ENCODE peak calls at places on chromosomes 13 and 19, in eight cellular contexts. K, B, A, Y, S, M, I and D are unnamed samples.
A peak's percentile ranks its signal among the peaks of the same experiment; 100 is the strongest.

GRCh38 chr13:112711528-112712265 is 21.9 kb downstream of the ATP11A start:
- DNase-seq in K (no peak), B (peak; percentile 87), A (peak; percentile 99), Y (peak; percentile 90), S (peak; percentile 74), M (peak; percentile 97), I (peak; percentile 91), D (peak; percentile 76)

GRCh38 chr19:27694361-27695055 is 1518.4 kb downstream of the UQCRFS1 start:
- DNase-seq in K (no peak), B (no peak), A (no peak), Y (no peak), S (no peak), M (no peak), I (no peak), D (no peak)

GRCh38 chr13:97934590-97934989 is 18.9 kb upstream of the IPO5 start:
- DNase-seq in K (no peak), B (peak; percentile 8), A (peak; percentile 14), Y (no peak), S (no peak), M (peak; percentile 12), I (no peak), D (no peak)

GRCh38 chr13:22740264-22740663 is 440.5 kb upstream of the SGCG start:
- DNase-seq in K (no peak), B (peak; percentile 15), A (no peak), Y (no peak), S (peak; percentile 25), M (peak; percentile 70), I (no peak), D (no peak)

GRCh38 chr13:103289661-103290060 is 223.4 kb upstream of the SLC10A2 start:
- DNase-seq in K (no peak), B (no peak), A (no peak), Y (no peak), S (no peak), M (no peak), I (no peak), D (no peak)

GRCh38 chr19:34733266-34733825 is 697 bp upstream of the ZNF181 start:
- DNase-seq in K (peak; percentile 69), B (peak; percentile 78), A (no peak), Y (peak; percentile 53), S (peak; percentile 36), M (peak; percentile 75), I (peak; percentile 80), D (peak; percentile 51)

GRCh38 chr19:7857727-7858701 is 16.2 kb downstream of the PRR36 start:
- DNase-seq in K (no peak), B (peak; percentile 63), A (no peak), Y (no peak), S (peak; percentile 85), M (peak; percentile 93), I (no peak), D (peak; percentile 69)

GRCh38 chr19:42345191-42345812 is 19.9 kb downstream of the MEGF8 start:
- DNase-seq in K (no peak), B (no peak), A (no peak), Y (no peak), S (no peak), M (no peak), I (no peak), D (no peak)

GRCh38 chr19:13013649-13014048 is 18.4 kb downstream of the NFIX start:
- DNase-seq in K (no peak), B (no peak), A (no peak), Y (no peak), S (no peak), M (no peak), I (no peak), D (no peak)

GRCh38 chr13:73220966-73221720 is 162.3 kb downstream of the KLF5 start:
- DNase-seq in K (no peak), B (no peak), A (no peak), Y (no peak), S (peak; percentile 11), M (no peak), I (no peak), D (no peak)

GRCh38 chr13:42221321-42221720 is 50.6 kb upstream of the AKAP11 start:
- DNase-seq in K (no peak), B (no peak), A (no peak), Y (no peak), S (no peak), M (peak; percentile 34), I (no peak), D (no peak)

GRCh38 chr13:28449826-28450773 is 44.8 kb downstream of the FLT1 start:
- DNase-seq in K (no peak), B (no peak), A (peak; percentile 77), Y (no peak), S (no peak), M (no peak), I (no peak), D (no peak)

GRCh38 chr19:13834308-13834790 is 39.1 kb downstream of the ZSWIM4 start:
- DNase-seq in K (no peak), B (no peak), A (no peak), Y (no peak), S (no peak), M (no peak), I (no peak), D (no peak)

GRCh38 chr19:54297759-54298305 is 15.1 kb downstream of the LILRA5 start:
- DNase-seq in K (no peak), B (no peak), A (no peak), Y (no peak), S (no peak), M (peak; percentile 27), I (no peak), D (no peak)

GRCh38 chr13:44300895-44301638 is 72.6 kb upstream of the SERP2 start:
- DNase-seq in K (no peak), B (peak; percentile 56), A (peak; percentile 74), Y (no peak), S (no peak), M (no peak), I (peak; percentile 77), D (peak; percentile 20)

GRCh38 chr13:35014606-35015005 is 72.5 kb downstream of the NBEA start:
- DNase-seq in K (no peak), B (no peak), A (no peak), Y (no peak), S (peak; percentile 15), M (no peak), I (no peak), D (no peak)

GRCh38 chr13:79581870-79582315 is 100.9 kb downstream of the NDFIP2 start:
- DNase-seq in K (no peak), B (no peak), A (no peak), Y (peak; percentile 27), S (peak; percentile 13), M (no peak), I (no peak), D (no peak)

GRCh38 chr19:51531349-51532315 is at the start of gene SIGLEC6:
- DNase-seq in K (no peak), B (no peak), A (no peak), Y (peak; percentile 49), S (peak; percentile 48), M (peak; percentile 65), I (peak; percentile 77), D (peak; percentile 79)

GRCh38 chr13:102495663-102496062 is 93.8 kb upstream of the FGF14 start:
- DNase-seq in K (no peak), B (no peak), A (no peak), Y (no peak), S (no peak), M (peak; percentile 39), I (no peak), D (no peak)

GRCh38 chr19:15479391-15480345 is at the start of gene PGLYRP2:
- DNase-seq in K (no peak), B (no peak), A (no peak), Y (no peak), S (peak; percentile 33), M (peak; percentile 30), I (no peak), D (no peak)
- TF ChIP-seq CTCF in K (no peak), B (no peak), A (peak; percentile 15), Y (no peak), S (no peak), M (peak; percentile 40), I (peak; percentile 17), D (no peak)

GRCh38 chr13:92963029-92963428 is 263.6 kb upstream of the GPC6 start:
- DNase-seq in K (no peak), B (no peak), A (no peak), Y (no peak), S (no peak), M (no peak), I (no peak), D (no peak)

GRCh38 chr13:92972751-92973150 is 253.9 kb upstream of the GPC6 start:
- DNase-seq in K (no peak), B (no peak), A (no peak), Y (no peak), S (no peak), M (no peak), I (no peak), D (no peak)

GRCh38 chr13:92966341-92966740 is 260.3 kb upstream of the GPC6 start:
- DNase-seq in K (no peak), B (no peak), A (no peak), Y (no peak), S (no peak), M (peak; percentile 0), I (no peak), D (no peak)

GRCh38 chr13:92966900-92967299 is 259.7 kb upstream of the GPC6 start:
- DNase-seq in K (no peak), B (no peak), A (no peak), Y (no peak), S (no peak), M (no peak), I (no peak), D (no peak)

DNA sequence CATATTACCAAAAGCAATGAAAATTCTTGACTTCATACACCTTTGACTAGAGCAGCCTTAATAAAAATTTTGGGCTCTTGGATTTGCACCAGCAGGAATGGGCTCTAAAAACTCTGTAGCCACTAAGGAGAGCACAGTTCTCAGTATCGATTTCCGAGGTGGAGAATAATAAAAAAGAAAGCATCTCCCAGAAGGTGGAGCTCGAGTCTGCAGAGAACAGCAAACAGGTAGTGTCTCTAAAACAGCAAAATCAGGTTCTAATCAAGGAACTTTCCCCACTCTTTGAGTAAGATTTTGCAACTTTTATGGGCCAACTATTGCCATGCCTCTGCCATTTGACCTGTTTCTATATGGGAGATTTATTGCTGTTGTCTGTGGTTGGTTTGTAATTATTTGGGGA is 258.7 kb upstream of the GPC6 start:
- DNase-seq in K (no peak), B (no peak), A (no peak), Y (no peak), S (no peak), M (peak; percentile 23), I (no peak), D (no peak)
- TF ChIP-seq CTCF in K (no peak), B (no peak), A (no peak), Y (no peak), S (no peak), M (peak; percentile 35), I (no peak), D (no peak)

DNA sequence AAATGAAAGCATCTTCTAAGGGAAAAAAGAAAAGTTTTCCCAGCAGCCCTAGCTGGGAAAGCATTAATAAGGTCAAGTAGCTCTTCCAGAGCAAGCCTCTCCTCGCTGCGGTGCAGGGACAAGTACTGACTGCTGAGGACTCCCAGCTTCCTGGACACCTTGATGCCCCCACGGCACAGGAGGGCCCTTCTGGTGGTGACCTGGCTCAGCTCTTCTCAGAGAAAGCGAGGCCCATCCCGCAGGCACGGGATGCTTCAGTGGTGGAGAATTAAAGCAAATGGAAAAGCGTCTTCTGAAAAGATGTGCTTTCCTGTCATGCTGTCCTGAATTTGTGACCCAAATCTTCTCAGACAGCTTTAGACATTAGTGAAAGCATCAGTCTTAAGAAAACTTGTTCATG is 38.8 kb upstream of the LATS2 start:
- DNase-seq in K (no peak), B (no peak), A (no peak), Y (no peak), S (no peak), M (no peak), I (no peak), D (no peak)
- TF ChIP-seq CTCF in K (no peak), B (no peak), A (no peak), Y (no peak), S (no peak), M (no peak), I (no peak), D (no peak)

GRCh38 chr13:21670006-21670882 is 629 bp upstream of the FGF9 start:
- DNase-seq in K (peak; percentile 71), B (peak; percentile 83), A (peak; percentile 54), Y (no peak), S (peak; percentile 71), M (peak; percentile 76), I (peak; percentile 70), D (peak; percentile 81)
- TF ChIP-seq CTCF in K (peak; percentile 46), B (peak; percentile 21), A (peak; percentile 38), Y (no peak), S (no peak), M (peak; percentile 33), I (no peak), D (peak; percentile 39)